ENCODE peak calls at places on chromosomes 11 and 22, in five cellular contexts. K is BE2C; M is naive thymus-derived CD4-positive, alpha-beta T cell; Q is brain microvascular endothelial cell; A is ovary. N is an unnamed sample.

GRCh38 chr11:69926376-69927050 is 107.3 kb upstream of the FGF3 start:
- DNase-seq in Q (no peak), K (no peak), A (peak; percentile 8), M (no peak), N (no peak)

GRCh38 chr11:48107188-48107704 is 109.4 kb upstream of the OR4B1 start:
- DNase-seq in M (no peak), Q (no peak), K (no peak), A (no peak), N (no peak)

GRCh38 chr22:30114356-30114755 is 34.1 kb downstream of the HORMAD2 start:
- DNase-seq in Q (no peak), K (no peak), A (no peak), M (no peak), N (no peak)

GRCh38 chr11:125182522-125182921 is 18.0 kb downstream of the PKNOX2 start:
- DNase-seq in A (no peak), M (no peak), Q (no peak), K (no peak), N (no peak)

GRCh38 chr11:121841487-121842167 is 274.4 kb downstream of the BLID start:
- DNase-seq in Q (peak; percentile 81), M (no peak), A (no peak), K (no peak), N (no peak)

GRCh38 chr11:1486054-1486825 is at the start of gene MOB2:
- DNase-seq in Q (no peak), M (no peak), K (no peak), A (peak; percentile 79), N (no peak)

GRCh38 chr11:43927070-43927469 is 15.4 kb upstream of the C11orf96 start:
- DNase-seq in K (no peak), Q (no peak), M (no peak), A (no peak), N (no peak)

GRCh38 chr11:45527898-45528297 is 137.5 kb downstream of the CHST1 start:
- DNase-seq in A (no peak), Q (no peak), M (no peak), K (no peak), N (no peak)

GRCh38 chr11:128297111-128297651 is 290.2 kb downstream of the ETS1 start:
- DNase-seq in A (no peak), M (peak; percentile 67), Q (no peak), K (no peak), N (no peak)

GRCh38 chr22:26066534-26066933 is 102.7 kb upstream of the SEZ6L start:
- DNase-seq in Q (no peak), M (no peak), K (no peak), A (no peak), N (no peak)

GRCh38 chr22:19395276-19395675 is 36.3 kb downstream of the HIRA start:
- DNase-seq in A (no peak), K (no peak), M (no peak), Q (no peak), N (no peak)
- H3K36me3 ChIP-seq in A (no peaks in the 10 kb centered on the region), K (peaks cover 71% of the 10 kb centered on the region), M (peaks cover 20% of the 10 kb centered on the region), Q (peaks cover 69% of the 10 kb centered on the region), N (no peaks in the 10 kb centered on the region)

DNA sequence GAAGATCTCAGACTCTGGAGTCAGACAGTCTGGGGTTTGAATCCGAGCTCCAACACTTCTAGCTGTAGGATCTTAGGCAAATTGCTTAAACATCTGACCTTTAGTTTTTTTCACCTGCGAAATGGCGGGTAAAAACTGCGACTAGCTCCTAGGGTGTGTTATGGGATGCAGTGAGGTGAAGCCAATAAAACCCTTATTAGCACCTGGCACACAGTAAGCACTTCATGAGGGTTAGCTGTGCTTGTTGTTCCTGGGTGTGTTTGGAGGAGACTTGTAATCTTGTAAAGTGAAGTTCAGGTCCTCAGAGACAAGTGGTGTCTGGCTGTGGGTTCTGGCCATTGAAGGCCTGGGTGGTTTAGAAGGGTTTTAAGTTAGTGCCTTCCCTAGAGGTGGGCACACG is 68.9 kb downstream of the ZBTB16 start:
- DNase-seq in K (no peak), Q (no peak), M (no peak), A (no peak), N (no peak)
- H3K36me3 ChIP-seq in K (no peaks in the 10 kb centered on the region), Q (no peaks in the 10 kb centered on the region), M (no peaks in the 10 kb centered on the region), A (no peaks in the 10 kb centered on the region), N (peaks cover 8% of the 10 kb centered on the region)

GRCh38 chr22:23270798-23271596 is 90.7 kb downstream of the BCR start:
- DNase-seq in Q (no peak), M (no peak), A (no peak), K (no peak), N (no peak)

GRCh38 chr22:23268877-23269276 is 88.6 kb downstream of the BCR start:
- DNase-seq in Q (no peak), A (no peak), M (no peak), K (no peak), N (no peak)

GRCh38 chr22:23271597-23271908 is 91.2 kb downstream of the BCR start:
- DNase-seq in M (no peak), Q (no peak), A (no peak), K (no peak), N (no peak)

GRCh38 chr22:23269441-23270211 is 89.3 kb downstream of the BCR start:
- DNase-seq in A (no peak), M (no peak), K (no peak), Q (no peak), N (no peak)

DNA sequence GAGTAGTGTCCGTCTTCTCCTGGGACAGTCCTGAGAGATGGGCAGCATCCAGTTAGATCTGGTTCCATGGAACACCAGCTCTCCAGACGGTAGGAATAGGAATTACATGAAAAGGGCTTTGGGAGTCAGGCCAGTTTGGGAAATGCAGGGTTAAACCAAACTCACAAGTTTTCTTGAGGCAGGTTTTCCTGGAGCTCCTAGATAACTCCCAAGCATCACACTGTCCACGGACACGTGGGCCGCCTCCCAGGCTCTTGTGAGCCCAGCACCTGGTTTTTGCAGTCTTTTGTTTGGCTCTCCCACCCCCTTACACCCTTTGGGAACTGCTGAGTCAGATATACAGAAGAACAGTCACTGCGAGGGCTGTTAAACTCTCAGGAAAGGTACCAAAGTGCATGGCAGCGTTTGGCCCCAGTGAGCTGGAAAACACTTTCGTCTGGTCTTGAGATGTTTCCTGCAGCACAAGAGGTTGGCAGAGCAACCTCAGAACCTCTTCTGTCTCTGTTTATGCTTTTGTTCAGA is 90.0 kb downstream of the BCR start:
- DNase-seq in A (no peak), M (no peak), Q (no peak), K (no peak), N (no peak)
- H3K36me3 ChIP-seq in A (no peaks in the 10 kb centered on the region), M (no peaks in the 10 kb centered on the region), Q (peaks cover 65% of the 10 kb centered on the region), K (no peaks in the 10 kb centered on the region), N (peaks cover 2% of the 10 kb centered on the region)

GRCh38 chr22:17965538-17966402 is 58.6 kb downstream of the MICAL3 start:
- DNase-seq in Q (no peak), M (no peak), A (no peak), K (no peak), N (no peak)
- H3K36me3 ChIP-seq in Q (no peaks in the 10 kb centered on the region), M (no peaks in the 10 kb centered on the region), A (no peaks in the 10 kb centered on the region), K (no peaks in the 10 kb centered on the region), N (no peaks in the 10 kb centered on the region)

DNA sequence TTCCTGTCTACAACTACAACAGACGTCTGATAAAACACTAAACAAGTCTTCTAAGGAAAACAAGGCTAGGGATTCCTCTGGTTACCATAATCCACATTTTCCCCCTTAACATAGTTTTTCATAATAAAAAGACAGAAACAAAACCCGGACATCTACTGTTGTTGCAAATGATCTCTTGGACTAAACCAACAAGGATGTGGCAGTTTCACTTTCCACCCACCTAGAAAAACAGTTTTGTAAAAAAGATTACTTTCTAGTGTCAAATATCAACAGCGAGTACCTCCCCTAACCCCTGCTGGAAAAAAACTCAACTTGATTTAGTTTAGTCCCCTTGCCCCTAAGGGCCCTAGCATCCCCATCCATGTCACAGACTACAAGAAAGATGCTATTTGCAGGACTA is 5.4 kb downstream of the GNG3 start:
- DNase-seq in K (no peak), M (no peak), A (no peak), Q (no peak), N (no peak)
- H3K36me3 ChIP-seq in K (peaks cover 42% of the 10 kb centered on the region), M (peaks cover 29% of the 10 kb centered on the region), A (no peaks in the 10 kb centered on the region), Q (peaks cover 61% of the 10 kb centered on the region), N (peaks cover 15% of the 10 kb centered on the region)

DNA sequence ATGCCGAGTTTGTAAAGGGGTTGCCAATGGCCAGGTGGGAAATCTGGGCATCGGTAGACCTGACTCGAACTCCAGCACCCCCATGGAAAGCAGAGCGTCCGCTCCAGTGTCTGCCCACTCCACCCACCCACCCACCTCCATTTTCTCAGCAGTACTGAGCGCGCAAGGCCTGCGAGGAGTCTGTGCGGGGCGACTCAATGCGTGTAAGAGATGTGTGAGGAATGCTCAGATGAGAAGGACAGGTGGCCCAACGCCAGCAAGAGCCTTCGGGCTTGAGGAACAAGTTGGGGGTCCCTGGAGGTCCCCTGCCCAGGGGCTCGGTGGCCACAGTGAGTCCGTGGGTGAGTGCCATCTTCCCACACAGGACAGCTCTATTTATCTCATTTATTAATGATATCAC is 50.6 kb downstream of the CERK start:
- DNase-seq in K (no peak), A (no peak), M (no peak), Q (no peak), N (no peak)
- H3K36me3 ChIP-seq in K (peaks cover 76% of the 10 kb centered on the region), A (no peaks in the 10 kb centered on the region), M (peaks cover 10% of the 10 kb centered on the region), Q (peaks cover 40% of the 10 kb centered on the region), N (no peaks in the 10 kb centered on the region)

DNA sequence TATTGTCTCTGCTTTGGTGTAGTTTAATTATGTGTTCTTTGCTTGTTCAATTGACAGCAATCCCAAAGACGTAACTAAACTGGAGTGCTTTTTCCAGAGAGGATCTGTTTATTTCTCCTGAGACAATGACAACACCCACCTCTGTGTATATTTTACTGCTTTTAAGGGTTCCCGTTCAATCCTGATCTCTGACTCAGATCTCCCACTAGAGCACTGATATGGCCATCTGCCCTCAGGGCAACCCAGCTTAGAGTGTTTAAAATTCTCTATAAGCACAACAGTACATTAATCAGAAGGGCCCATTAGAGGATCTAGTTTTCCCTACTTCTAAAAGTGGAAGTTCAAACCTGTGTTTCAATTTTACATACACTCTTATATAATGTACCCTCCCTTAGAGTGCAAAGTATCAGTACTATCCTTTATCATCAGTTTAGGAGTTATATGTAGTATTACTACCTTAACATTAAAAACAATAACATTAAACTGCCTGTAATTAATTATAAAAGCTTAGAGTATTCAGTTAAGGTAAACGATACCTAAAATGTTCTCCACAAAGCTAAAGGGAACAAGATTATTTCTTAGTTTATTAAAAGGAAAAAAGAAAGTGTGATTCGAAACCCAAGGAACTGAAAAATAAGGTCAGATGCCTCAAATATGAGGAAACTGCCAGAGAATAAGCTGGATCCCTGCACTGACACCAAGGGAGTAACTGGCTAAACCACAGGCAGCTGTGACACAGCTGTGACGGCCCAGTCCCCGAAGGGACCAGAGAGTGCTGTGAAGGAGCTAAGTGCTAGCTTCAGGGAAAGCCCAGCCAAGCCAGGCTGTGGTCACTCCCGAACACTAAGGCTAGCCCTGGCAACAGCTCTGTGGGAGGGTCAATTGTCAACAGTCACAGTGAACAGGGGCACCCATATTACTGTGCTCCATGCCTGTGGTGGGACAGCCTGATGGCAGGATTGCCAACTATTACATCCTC is 15.2 kb downstream of the UFD1 start:
- DNase-seq in M (no peak), K (peak; percentile 16), Q (no peak), A (no peak), N (no peak)
- H3K36me3 ChIP-seq in M (peaks cover 27% of the 10 kb centered on the region), K (peaks cover 45% of the 10 kb centered on the region), Q (peaks cover 76% of the 10 kb centered on the region), A (no peaks in the 10 kb centered on the region), N (peaks cover 19% of the 10 kb centered on the region)

GRCh38 chr22:46697811-46698515 is 40.1 kb downstream of the CERK start:
- DNase-seq in K (no peak), A (no peak), Q (no peak), M (no peak), N (no peak)
- H3K36me3 ChIP-seq in K (peaks cover 93% of the 10 kb centered on the region), A (no peaks in the 10 kb centered on the region), Q (peaks cover 76% of the 10 kb centered on the region), M (peaks cover 19% of the 10 kb centered on the region), N (peaks cover 15% of the 10 kb centered on the region)

GRCh38 chr11:63901660-63902059 is 15.3 kb downstream of the RCOR2 start:
- DNase-seq in Q (no peak), A (no peak), K (no peak), M (no peak), N (no peak)
- H3K36me3 ChIP-seq in Q (peaks cover 81% of the 10 kb centered on the region), A (no peaks in the 10 kb centered on the region), K (peaks cover 13% of the 10 kb centered on the region), M (peaks cover 75% of the 10 kb centered on the region), N (peaks cover 23% of the 10 kb centered on the region)

N was measured in prostate gland.